ENCODE peak calls at places on chromosomes 5 and 9, in eight cellular contexts. I is head of caudate nucleus; B is left colon; N is activated naive CD4-positive, alpha-beta T cell; C is HEK293T; S is Right ventricle myocardium superior; T is stimulated activated CD8-positive, alpha-beta memory T cell treated with anti-CD3 and anti-CD28 coated beads, Interleukin-7, amount 100 ng/mL, for 1 hour; Z is HTR-8/SVneo. X is an unnamed sample.
A peak's percentile ranks its signal among the peaks of the same experiment; 100 is the strongest.

GRCh38 chr5:152987156-152987555 is 503.3 kb upstream of the GRIA1 start:
- DNase-seq in I (no peak), B (no peak), N (no peak), C (no peak), S (no peak), T (no peak), Z (no peak), X (no peak)

GRCh38 chr5:149545327-149545726 is 5.9 kb downstream of the CSNK1A1 start:
- DNase-seq in I (no peak), B (no peak), N (no peak), C (no peak), S (no peak), T (no peak), Z (no peak), X (no peak)

GRCh38 chr5:105032917-105033316 is 1470.3 kb upstream of the NUDT12 start:
- DNase-seq in I (no peak), B (no peak), N (no peak), C (no peak), S (no peak), T (no peak), Z (no peak), X (no peak)

GRCh38 chr5:103224118-103224893 is 34.3 kb upstream of the MACIR start:
- DNase-seq in I (no peak), B (peak; percentile 22), N (no peak), C (peak; percentile 64), S (no peak), T (no peak), Z (peak; percentile 36), X (no peak)

GRCh38 chr5:76542887-76543690 is 80.1 kb downstream of the F2RL2 start:
- DNase-seq in I (no peak), B (no peak), N (no peak), C (peak; percentile 39), S (no peak), T (peak; percentile 27), Z (no peak), X (no peak)

GRCh38 chr9:534886-535285 is 306.6 kb upstream of the DMRT1 start:
- DNase-seq in I (peak; percentile 84), B (no peak), N (no peak), C (no peak), S (peak; percentile 51), T (no peak), Z (no peak), X (peak; percentile 64)

GRCh38 chr9:100714372-100715099 is 136.7 kb downstream of the CAVIN4 start:
- DNase-seq in I (peak; percentile 92), B (peak; percentile 60), N (no peak), C (peak; percentile 75), S (peak; percentile 45), T (no peak), Z (peak; percentile 44), X (peak; percentile 53)

GRCh38 chr9:136089697-136090045 is 5.4 kb downstream of the NACC2 start:
- DNase-seq in I (no peak), B (no peak), N (no peak), C (no peak), S (no peak), T (no peak), Z (no peak), X (no peak)

GRCh38 chr5:4547547-4547946 is 592.6 kb upstream of the ADAMTS16 start:
- DNase-seq in I (no peak), B (no peak), N (no peak), C (no peak), S (no peak), T (no peak), Z (no peak), X (no peak)

GRCh38 chr5:141488591-141489478 is at the start of gene PCDHGC5:
- DNase-seq in I (peak; percentile 73), B (no peak), N (no peak), C (no peak), S (no peak), T (no peak), Z (no peak), X (no peak)

GRCh38 chr9:91664669-91665068 is 241.0 kb upstream of the NFIL3 start:
- DNase-seq in I (no peak), B (no peak), N (no peak), C (no peak), S (no peak), T (no peak), Z (no peak), X (no peak)

GRCh38 chr5:143880178-143880577 is 68.2 kb downstream of the HMHB1 start:
- DNase-seq in I (no peak), B (no peak), N (no peak), C (no peak), S (no peak), T (no peak), Z (no peak), X (no peak)

GRCh38 chr5:112070022-112070421 is 313.0 kb upstream of the NREP start:
- DNase-seq in I (no peak), B (no peak), N (no peak), C (no peak), S (no peak), T (no peak), Z (no peak), X (no peak)

GRCh38 chr5:16759147-16759800 is 142.5 kb upstream of the RETREG1 start:
- DNase-seq in I (no peak), B (no peak), N (no peak), C (no peak), S (no peak), T (no peak), Z (no peak), X (no peak)

GRCh38 chr5:75670571-75670970 is 46.7 kb downstream of the POC5 start:
- DNase-seq in I (no peak), B (no peak), N (no peak), C (no peak), S (no peak), T (no peak), Z (no peak), X (no peak)

GRCh38 chr5:178069909-178070308 is 43.4 kb upstream of the N4BP3 start:
- DNase-seq in I (peak; percentile 57), B (peak; percentile 31), N (no peak), C (peak; percentile 69), S (no peak), T (no peak), Z (peak; percentile 41), X (no peak)

GRCh38 chr5:143635888-143636287 is 176.1 kb upstream of the HMHB1 start:
- DNase-seq in I (no peak), B (no peak), N (no peak), C (no peak), S (no peak), T (no peak), Z (no peak), X (no peak)

GRCh38 chr5:134227259-134227658 is 1.4 kb upstream of the PPP2CA start:
- DNase-seq in I (peak; percentile 52), B (peak; percentile 43), N (no peak), C (peak; percentile 9), S (no peak), T (no peak), Z (no peak), X (no peak)

GRCh38 chr9:110405858-110406443 is 68.3 kb upstream of the TXNDC8 start:
- DNase-seq in I (no peak), B (no peak), N (no peak), C (no peak), S (no peak), T (no peak), Z (no peak), X (no peak)

GRCh38 chr9:113652355-113653152 is 189.0 kb downstream of the RGS3 start:
- DNase-seq in I (no peak), B (no peak), N (no peak), C (no peak), S (no peak), T (no peak), Z (no peak), X (no peak)

GRCh38 chr5:44388504-44389409 is 463 bp downstream of the FGF10 start:
- DNase-seq in I (no peak), B (peak; percentile 4), N (no peak), C (no peak), S (peak; percentile 44), T (no peak), Z (no peak), X (peak; percentile 12)

GRCh38 chr5:151100690-151101089 is 19.9 kb upstream of the TNIP1 start:
- DNase-seq in I (no peak), B (no peak), N (no peak), C (no peak), S (no peak), T (no peak), Z (no peak), X (no peak)

GRCh38 chr5:61631438-61631941 is 299.4 kb downstream of the ZSWIM6 start:
- DNase-seq in I (peak; percentile 82), B (peak; percentile 17), N (no peak), C (no peak), S (peak; percentile 87), T (no peak), Z (no peak), X (peak; percentile 67)

GRCh38 chr5:135823799-135824366 is 10.6 kb upstream of the SLC25A48 start:
- DNase-seq in I (no peak), B (no peak), N (no peak), C (no peak), S (no peak), T (no peak), Z (no peak), X (no peak)

GRCh38 chr9:2291980-2292704 is 277.0 kb downstream of the SMARCA2 start:
- DNase-seq in I (no peak), B (no peak), N (no peak), C (no peak), S (no peak), T (no peak), Z (no peak), X (peak; percentile 73)

X was measured in psoas muscle.